ENCODE peak calls at places on chromosomes 13 and 19, in six cellular contexts. R, A, J, C, V and M are unnamed samples.
A peak's percentile ranks its signal among the peaks of the same experiment; 100 is the strongest.

GRCh38 chr19:49073514-49074378 is 1.2 kb upstream of the KCNA7 start:
- DNase-seq in C (no peak), R (peak; percentile 63), A (no peak), J (no peak), V (no peak), M (no peak)

GRCh38 chr13:41565221-41565620 is 107.9 kb downstream of the RGCC start:
- DNase-seq in C (no peak), V (no peak), J (no peak), R (no peak), A (no peak), M (no peak)

GRCh38 chr19:13037161-13037560 is 41.9 kb downstream of the NFIX start:
- DNase-seq in C (peak; percentile 90), J (no peak), R (no peak), A (peak; percentile 73), V (no peak), M (no peak)

GRCh38 chr13:101751488-101751887 is 299.0 kb downstream of the ITGBL1 start:
- DNase-seq in A (no peak), R (peak; percentile 35), J (no peak), V (no peak), C (peak; percentile 89), M (peak; percentile 57)

GRCh38 chr19:29690842-29691241 is 24.2 kb downstream of the C19orf12 start:
- DNase-seq in R (peak; percentile 37), A (no peak), C (peak; percentile 53), J (no peak), V (no peak), M (peak; percentile 54)

GRCh38 chr13:53045110-53045509 is 16.5 kb downstream of the OLFM4 start:
- DNase-seq in J (no peak), V (peak; percentile 56), C (no peak), R (no peak), A (no peak), M (no peak)

GRCh38 chr13:43020794-43021193 is 2.6 kb upstream of the DNAJC15 start:
- DNase-seq in R (no peak), J (no peak), V (no peak), C (no peak), A (no peak), M (no peak)

GRCh38 chr13:62846302-62846701 is 1430.7 kb upstream of the PCDH20 start:
- DNase-seq in R (no peak), V (no peak), A (no peak), J (no peak), C (no peak), M (no peak)

GRCh38 chr13:21683034-21683733 is 12.3 kb downstream of the FGF9 start:
- DNase-seq in V (no peak), R (no peak), C (no peak), A (no peak), J (no peak), M (no peak)

GRCh38 chr13:38941353-38941945 is 49.2 kb downstream of the STOML3 start:
- DNase-seq in R (no peak), V (no peak), A (no peak), J (no peak), C (no peak), M (no peak)

GRCh38 chr19:39083983-39084731 is at the start of gene ACP7:
- DNase-seq in C (peak; percentile 38), A (no peak), V (no peak), R (no peak), J (no peak), M (no peak)

GRCh38 chr19:3955688-3956087 is 15.2 kb downstream of the DAPK3 start:
- DNase-seq in J (no peak), R (no peak), C (no peak), V (no peak), A (no peak), M (no peak)

GRCh38 chr13:109665211-109665610 is 121.2 kb downstream of the IRS2 start:
- DNase-seq in A (no peak), J (no peak), V (no peak), R (no peak), C (no peak), M (no peak)

GRCh38 chr19:47610902-47611301 is 2.0 kb downstream of the BICRA start:
- DNase-seq in C (no peak), V (no peak), A (no peak), R (no peak), J (no peak), M (no peak)

GRCh38 chr13:54194233-54195024 is 1165.8 kb downstream of the OLFM4 start:
- DNase-seq in V (no peak), J (no peak), R (no peak), C (no peak), A (no peak), M (no peak)

GRCh38 chr13:110070511-110071120 is 236.3 kb downstream of the COL4A1 start:
- DNase-seq in R (no peak), A (no peak), J (no peak), V (no peak), C (no peak), M (no peak)

GRCh38 chr13:42405665-42406390 is 133.9 kb downstream of the AKAP11 start:
- DNase-seq in R (no peak), A (no peak), V (no peak), C (no peak), J (no peak), M (peak; percentile 21)

GRCh38 chr13:102770435-102770834 is 3.2 kb downstream of the TEX30 start:
- DNase-seq in C (no peak), A (no peak), J (no peak), R (no peak), V (no peak), M (no peak)

GRCh38 chr13:70844391-70845108 is 736.3 kb upstream of the KLHL1 start:
- DNase-seq in R (no peak), V (no peak), A (no peak), J (no peak), C (no peak), M (no peak)

DNA sequence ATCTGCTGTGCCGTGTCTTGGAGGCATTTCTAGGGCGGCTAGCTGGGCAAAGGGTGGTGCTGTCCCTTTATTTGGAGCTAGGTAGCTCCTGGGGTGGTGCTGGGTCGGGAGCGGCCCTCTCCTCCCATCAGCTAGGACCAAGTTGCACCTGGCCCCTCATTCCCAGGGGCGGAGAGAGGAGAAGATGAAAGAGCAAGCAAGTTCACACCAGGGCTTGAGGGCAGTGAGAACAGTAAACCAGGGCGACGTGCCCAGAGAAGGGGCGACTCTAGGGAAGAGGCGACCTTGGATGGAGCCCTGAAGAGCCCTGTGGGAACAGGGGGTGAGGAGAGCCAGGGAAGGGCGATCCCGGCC is 17.0 kb upstream of the KCNN1 start:
- DNase-seq in A (no peak), V (no peak), J (no peak), C (no peak), R (no peak), M (no peak)
- H3K4me3 ChIP-seq in A (no peak overlapping the region), V (no peak overlapping the region), J (no peak overlapping the region), C (peak overlapping the region; percentile 40), R (peak overlapping the region; percentile 44), M (peak overlapping the region; percentile 37)

DNA sequence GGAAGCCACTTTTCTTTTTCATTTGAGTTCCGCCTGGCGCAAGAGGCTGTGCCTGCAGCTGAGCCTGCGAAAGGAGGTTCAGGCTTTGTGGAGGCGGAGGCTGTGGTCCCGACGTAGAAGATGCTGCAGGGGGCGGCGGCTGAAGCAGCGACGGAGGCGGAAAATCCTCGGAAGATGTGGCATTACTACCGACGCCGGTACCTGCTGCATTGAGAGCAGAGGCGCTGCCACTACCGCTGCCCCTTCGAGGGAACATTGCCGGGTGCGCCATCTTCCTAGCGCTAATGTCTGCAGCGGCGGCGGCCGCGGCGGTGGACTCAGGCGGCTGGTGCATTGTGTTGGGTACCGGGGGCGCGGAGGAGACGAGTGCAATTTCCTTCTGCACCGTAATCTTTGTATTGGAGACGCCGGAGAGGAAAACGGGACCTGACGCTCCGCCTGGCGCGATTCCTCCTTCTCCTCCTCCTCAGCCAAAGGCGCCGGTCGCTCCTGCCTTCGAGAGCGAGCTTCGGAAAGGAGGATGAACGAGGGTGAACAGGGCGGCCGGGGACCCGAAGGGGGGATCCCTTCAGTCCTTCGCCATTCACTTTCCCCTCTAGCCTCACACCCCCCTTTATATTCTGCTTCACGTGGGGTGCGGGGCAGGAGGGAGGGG is at the start of gene TSC22D1:
- DNase-seq in A (peak; percentile 73), V (peak; percentile 21), J (peak; percentile 51), C (no peak), R (peak; percentile 48), M (peak; percentile 66)
- H3K4me1 ChIP-seq in A (peaks cover 17% of the 10 kb centered on the region), V (no peaks in the 10 kb centered on the region), J (peaks cover 16% of the 10 kb centered on the region), C (peaks cover 37% of the 10 kb centered on the region), R (no peaks in the 10 kb centered on the region), M (peaks cover 43% of the 10 kb centered on the region)

DNA sequence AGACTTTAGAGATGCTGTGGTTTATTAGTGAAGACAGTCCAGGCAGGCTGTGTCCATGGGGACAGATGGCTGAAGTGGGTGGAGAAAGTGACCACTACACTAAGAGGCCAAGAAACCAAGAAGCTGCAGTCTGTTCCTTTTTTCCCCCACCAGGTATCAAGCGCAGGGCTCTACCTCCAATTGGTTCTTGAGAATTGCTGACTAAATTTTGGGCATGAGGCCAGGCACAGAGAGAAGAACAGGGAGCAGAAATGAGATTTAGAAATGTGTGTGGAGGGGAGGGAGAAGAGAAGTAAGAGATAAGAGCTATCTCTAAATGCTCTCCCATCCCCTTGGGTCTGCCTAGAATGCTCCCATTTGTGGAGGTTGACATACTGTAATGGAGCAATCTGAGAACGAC is 12.3 kb upstream of the CYSLTR2 start:
- DNase-seq in J (no peak), R (peak; percentile 73), A (no peak), C (no peak), V (no peak), M (no peak)
- TF ChIP-seq CTCF in J (no peak), R (no peak), A (no peak), C (no peak), V (no peak), M (no peak)

GRCh38 chr19:42424712-42425131 is 2.5 kb downstream of the LIPE start:
- DNase-seq in C (no peak), R (no peak), A (no peak), J (no peak), V (no peak), M (no peak)

GRCh38 chr19:42422092-42422575 is 5.1 kb downstream of the LIPE start:
- DNase-seq in R (no peak), C (no peak), A (no peak), J (no peak), V (no peak), M (no peak)

GRCh38 chr19:42423462-42424344 is 3.5 kb downstream of the LIPE start:
- DNase-seq in A (peak; percentile 76), J (peak; percentile 86), V (peak; percentile 48), C (peak; percentile 81), R (peak; percentile 90), M (peak; percentile 96)

GRCh38 chr19:42422576-42423461 is 4.4 kb downstream of the LIPE start:
- DNase-seq in J (no peak), C (peak; percentile 58), R (no peak), A (no peak), V (no peak), M (peak; percentile 53)

DNA sequence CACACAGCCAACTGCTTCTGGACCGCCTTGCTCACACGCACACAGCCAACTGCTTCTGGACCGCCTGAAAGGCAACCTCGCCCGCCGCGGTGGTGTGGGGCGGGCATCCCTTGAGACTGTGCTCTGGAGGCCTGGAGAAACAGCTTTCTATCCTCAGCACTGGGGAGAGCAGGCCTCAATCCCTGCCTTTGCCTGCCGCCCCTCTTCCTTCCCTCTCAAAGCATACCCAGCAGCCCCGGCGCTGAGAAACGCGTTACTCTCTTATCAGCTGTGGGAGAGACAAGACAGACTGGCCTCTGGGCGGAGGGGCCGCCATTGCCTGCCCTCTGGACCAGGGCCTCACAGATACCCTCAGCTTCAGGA is 2.9 kb downstream of the LIPE start:
- DNase-seq in A (no peak), V (no peak), J (no peak), C (no peak), R (no peak), M (peak; percentile 18)
- H3K4me3 ChIP-seq in A (peak overlapping the region; percentile 40), V (no peak overlapping the region), J (no peak overlapping the region), C (no peak overlapping the region), R (no peak overlapping the region), M (no peak overlapping the region)

GRCh38 chr19:5963855-5964254 is 14.1 kb downstream of the RANBP3 start:
- DNase-seq in C (no peak), J (no peak), A (no peak), V (no peak), R (no peak), M (no peak)
- H3K4me1 ChIP-seq in C (no peaks in the 10 kb centered on the region), J (peaks cover 64% of the 10 kb centered on the region), A (peaks cover 46% of the 10 kb centered on the region), V (peaks cover 12% of the 10 kb centered on the region), R (peaks cover 24% of the 10 kb centered on the region), M (peaks cover 71% of the 10 kb centered on the region)